ENCODE peak calls at places on chromosomes 3 and 15, in six cellular contexts. One of them, this sample, is unnamed.

GRCh38 chr3:183331518-183331917 is 78.5 kb downstream of the B3GNT5 start:
- DNase-seq in suprapubic skin: no peak
- DNase-seq in IMR-90: no peak
- DNase-seq in A549: no peak
- DNase-seq in HFF-Myc: no peak
- DNase-seq in GM12865: no peak
- DNase-seq in this sample: no peak

GRCh38 chr3:48187579-48188265 is 495 bp downstream of the CDC25A start:
- DNase-seq in GM12865: no peak
- DNase-seq in HFF-Myc: no peak
- DNase-seq in suprapubic skin: no peak
- DNase-seq in A549: no peak
- DNase-seq in IMR-90: no peak
- DNase-seq in this sample: no peak

GRCh38 chr3:75781079-75781745 is 4.1 kb downstream of the ZNF717 start:
- DNase-seq in A549: no peak
- DNase-seq in GM12865: peak
- DNase-seq in HFF-Myc: no peak
- DNase-seq in suprapubic skin: no peak
- DNase-seq in IMR-90: no peak
- DNase-seq in this sample: no peak

GRCh38 chr3:155365178-155365783 is 71.8 kb upstream of the STRIT1 start:
- DNase-seq in A549: no peak
- DNase-seq in suprapubic skin: no peak
- DNase-seq in HFF-Myc: no peak
- DNase-seq in GM12865: no peak
- DNase-seq in IMR-90: no peak
- DNase-seq in this sample: no peak

GRCh38 chr3:47778746-47779145 is 2.9 kb downstream of the SMARCC1 start:
- DNase-seq in HFF-Myc: no peak
- DNase-seq in A549: no peak
- DNase-seq in suprapubic skin: no peak
- DNase-seq in GM12865: no peak
- DNase-seq in IMR-90: no peak
- DNase-seq in this sample: no peak

GRCh38 chr3:182913889-182914288 is 66.4 kb downstream of the DCUN1D1 start:
- DNase-seq in HFF-Myc: no peak
- DNase-seq in suprapubic skin: no peak
- DNase-seq in A549: no peak
- DNase-seq in IMR-90: no peak
- DNase-seq in GM12865: peak
- DNase-seq in this sample: no peak

GRCh38 chr15:88894819-88895767 is at the start of gene HAPLN3:
- DNase-seq in IMR-90: peak
- DNase-seq in suprapubic skin: no peak
- DNase-seq in A549: peak
- DNase-seq in GM12865: peak
- DNase-seq in HFF-Myc: no peak
- DNase-seq in this sample: no peak

GRCh38 chr15:48515497-48515896 is 130.0 kb downstream of the FBN1 start:
- DNase-seq in IMR-90: no peak
- DNase-seq in GM12865: no peak
- DNase-seq in HFF-Myc: no peak
- DNase-seq in suprapubic skin: no peak
- DNase-seq in A549: no peak
- DNase-seq in this sample: no peak

GRCh38 chr3:150172356-150172755 is 201.7 kb upstream of the PFN2 start:
- DNase-seq in suprapubic skin: no peak
- DNase-seq in GM12865: no peak
- DNase-seq in A549: no peak
- DNase-seq in IMR-90: no peak
- DNase-seq in HFF-Myc: no peak
- DNase-seq in this sample: no peak

GRCh38 chr15:25715536-25716413 is 147.4 kb downstream of the ATP10A start:
- DNase-seq in HFF-Myc: no peak
- DNase-seq in IMR-90: no peak
- DNase-seq in A549: no peak
- DNase-seq in suprapubic skin: no peak
- DNase-seq in GM12865: no peak
- DNase-seq in this sample: no peak

GRCh38 chr3:39150170-39150802 is 3.1 kb downstream of the CSRNP1 start:
- DNase-seq in A549: no peak
- DNase-seq in suprapubic skin: no peak
- DNase-seq in IMR-90: no peak
- DNase-seq in GM12865: no peak
- DNase-seq in HFF-Myc: no peak
- DNase-seq in this sample: no peak

GRCh38 chr15:29698030-29698701 is 124.1 kb downstream of the TJP1 start:
- DNase-seq in HFF-Myc: peak
- DNase-seq in suprapubic skin: no peak
- DNase-seq in IMR-90: peak
- DNase-seq in A549: peak
- DNase-seq in GM12865: no peak
- DNase-seq in this sample: no peak

GRCh38 chr3:78506038-78506437 is 1261.8 kb downstream of the ROBO1 start:
- DNase-seq in HFF-Myc: no peak
- DNase-seq in A549: no peak
- DNase-seq in GM12865: no peak
- DNase-seq in suprapubic skin: no peak
- DNase-seq in IMR-90: no peak
- DNase-seq in this sample: no peak

GRCh38 chr3:37183375-37183831 is 9.0 kb upstream of the LRRFIP2 start:
- DNase-seq in GM12865: no peak
- DNase-seq in IMR-90: peak
- DNase-seq in A549: peak
- DNase-seq in suprapubic skin: no peak
- DNase-seq in HFF-Myc: peak
- DNase-seq in this sample: peak

GRCh38 chr3:195128255-195129071 is 142.5 kb downstream of the XXYLT1 start:
- DNase-seq in HFF-Myc: no peak
- DNase-seq in GM12865: peak
- DNase-seq in IMR-90: peak
- DNase-seq in A549: no peak
- DNase-seq in suprapubic skin: no peak
- DNase-seq in this sample: no peak

GRCh38 chr3:55770077-55770476 is 283.0 kb upstream of the WNT5A start:
- DNase-seq in A549: peak
- DNase-seq in suprapubic skin: no peak
- DNase-seq in HFF-Myc: no peak
- DNase-seq in GM12865: no peak
- DNase-seq in IMR-90: no peak
- DNase-seq in this sample: no peak

DNA sequence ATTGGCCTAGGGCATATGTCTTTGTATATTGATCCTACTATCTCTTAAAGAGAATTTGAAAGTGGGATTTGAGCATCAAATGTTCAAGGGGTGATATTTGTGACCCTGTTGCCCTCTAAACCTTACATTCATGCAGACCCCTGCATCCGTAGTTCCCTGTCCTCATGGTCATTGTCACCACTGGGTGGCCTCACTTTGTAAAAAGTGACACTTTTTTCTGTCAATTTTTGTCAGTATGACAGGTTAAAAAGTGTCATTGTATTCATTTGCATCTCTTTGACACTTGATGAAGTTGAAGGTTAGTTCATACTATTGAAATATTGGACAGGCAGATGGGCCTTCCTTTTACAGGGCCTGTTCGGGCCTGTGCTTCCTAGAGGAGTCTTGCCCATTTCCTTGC is 12.3 kb upstream of the KLF15 start:
- DNase-seq in suprapubic skin: no peak
- DNase-seq in A549: no peak
- DNase-seq in GM12865: no peak
- DNase-seq in HFF-Myc: no peak
- DNase-seq in IMR-90: no peak
- DNase-seq in this sample: no peak
- TF ChIP-seq CTCF in suprapubic skin: no peak
- TF ChIP-seq CTCF in A549: no peak
- TF ChIP-seq CTCF in GM12865: no peak
- TF ChIP-seq CTCF in HFF-Myc: no peak
- TF ChIP-seq CTCF in IMR-90: no peak
- TF ChIP-seq CTCF in this sample: no peak

DNA sequence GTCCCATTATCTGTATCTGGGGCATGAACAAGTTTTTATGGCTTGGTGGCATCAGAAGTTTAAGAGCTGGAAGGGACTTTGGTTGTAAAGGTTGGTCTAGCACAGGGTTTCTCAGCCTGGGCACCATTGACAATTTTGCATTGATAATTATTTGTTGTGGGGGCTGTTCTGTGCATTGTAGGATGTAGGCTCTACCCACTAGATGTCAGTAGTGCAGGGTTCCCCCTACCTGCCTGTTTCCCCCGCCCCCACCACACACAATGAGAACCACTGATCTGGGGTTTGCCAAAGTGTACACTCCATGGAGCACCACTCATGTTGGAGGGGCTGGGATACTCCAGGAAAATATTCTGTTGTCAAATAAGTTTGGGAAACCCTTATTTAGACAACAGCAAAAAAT is 42.7 kb downstream of the PLCL2 start:
- DNase-seq in IMR-90: no peak
- DNase-seq in A549: no peak
- DNase-seq in HFF-Myc: no peak
- DNase-seq in GM12865: peak
- DNase-seq in suprapubic skin: no peak
- DNase-seq in this sample: no peak
- TF ChIP-seq CTCF in IMR-90: no peak
- TF ChIP-seq CTCF in A549: no peak
- TF ChIP-seq CTCF in HFF-Myc: no peak
- TF ChIP-seq CTCF in GM12865: peak
- TF ChIP-seq CTCF in suprapubic skin: no peak
- TF ChIP-seq CTCF in this sample: no peak

GRCh38 chr15:62940755-62941361 is 101.7 kb upstream of the TPM1 start:
- DNase-seq in IMR-90: peak
- DNase-seq in suprapubic skin: no peak
- DNase-seq in A549: peak
- DNase-seq in GM12865: peak
- DNase-seq in HFF-Myc: peak
- DNase-seq in this sample: peak

GRCh38 chr15:62941719-62942118 is 100.8 kb upstream of the TPM1 start:
- DNase-seq in suprapubic skin: no peak
- DNase-seq in A549: no peak
- DNase-seq in HFF-Myc: no peak
- DNase-seq in GM12865: no peak
- DNase-seq in IMR-90: peak
- DNase-seq in this sample: no peak

GRCh38 chr15:62946940-62947339 is 95.6 kb upstream of the TPM1 start:
- DNase-seq in GM12865: no peak
- DNase-seq in IMR-90: no peak
- DNase-seq in suprapubic skin: no peak
- DNase-seq in A549: no peak
- DNase-seq in HFF-Myc: no peak
- DNase-seq in this sample: no peak

GRCh38 chr15:62942411-62942810 is 100.1 kb upstream of the TPM1 start:
- DNase-seq in IMR-90: no peak
- DNase-seq in GM12865: no peak
- DNase-seq in suprapubic skin: no peak
- DNase-seq in HFF-Myc: no peak
- DNase-seq in A549: no peak
- DNase-seq in this sample: no peak

GRCh38 chr15:62945063-62945462 is 97.5 kb upstream of the TPM1 start:
- DNase-seq in IMR-90: no peak
- DNase-seq in A549: no peak
- DNase-seq in suprapubic skin: no peak
- DNase-seq in GM12865: no peak
- DNase-seq in HFF-Myc: no peak
- DNase-seq in this sample: no peak
- TF ChIP-seq CTCF in IMR-90: no peak
- TF ChIP-seq CTCF in A549: no peak
- TF ChIP-seq CTCF in suprapubic skin: no peak
- TF ChIP-seq CTCF in GM12865: no peak
- TF ChIP-seq CTCF in HFF-Myc: no peak
- TF ChIP-seq CTCF in this sample: no peak

GRCh38 chr3:54685213-54685612 is 242.6 kb downstream of the LRTM1 start:
- DNase-seq in HFF-Myc: no peak
- DNase-seq in suprapubic skin: no peak
- DNase-seq in GM12865: no peak
- DNase-seq in IMR-90: no peak
- DNase-seq in A549: no peak
- DNase-seq in this sample: no peak
- TF ChIP-seq CTCF in HFF-Myc: no peak
- TF ChIP-seq CTCF in suprapubic skin: no peak
- TF ChIP-seq CTCF in GM12865: no peak
- TF ChIP-seq CTCF in IMR-90: no peak
- TF ChIP-seq CTCF in A549: no peak
- TF ChIP-seq CTCF in this sample: no peak

GRCh38 chr3:61877359-61877770 is 316.0 kb downstream of the PTPRG start:
- DNase-seq in GM12865: peak
- DNase-seq in suprapubic skin: no peak
- DNase-seq in IMR-90: no peak
- DNase-seq in HFF-Myc: no peak
- DNase-seq in A549: no peak
- DNase-seq in this sample: no peak
- TF ChIP-seq CTCF in GM12865: no peak
- TF ChIP-seq CTCF in suprapubic skin: no peak
- TF ChIP-seq CTCF in IMR-90: no peak
- TF ChIP-seq CTCF in HFF-Myc: peak
- TF ChIP-seq CTCF in A549: no peak
- TF ChIP-seq CTCF in this sample: no peak

GRCh38 chr3:64225695-64226499 is 631 bp upstream of the PRICKLE2 start:
- DNase-seq in HFF-Myc: no peak
- DNase-seq in IMR-90: peak
- DNase-seq in A549: no peak
- DNase-seq in suprapubic skin: no peak
- DNase-seq in GM12865: peak
- DNase-seq in this sample: no peak
- TF ChIP-seq CTCF in HFF-Myc: no peak
- TF ChIP-seq CTCF in IMR-90: no peak
- TF ChIP-seq CTCF in A549: no peak
- TF ChIP-seq CTCF in suprapubic skin: no peak
- TF ChIP-seq CTCF in GM12865: no peak
- TF ChIP-seq CTCF in this sample: no peak

GRCh38 chr15:77636209-77636608 is 3.5 kb upstream of the LINGO1 start:
- DNase-seq in HFF-Myc: no peak
- DNase-seq in suprapubic skin: no peak
- DNase-seq in GM12865: no peak
- DNase-seq in IMR-90: no peak
- DNase-seq in A549: no peak
- DNase-seq in this sample: no peak

GRCh38 chr15:77633913-77634265 is 1.2 kb upstream of the LINGO1 start:
- DNase-seq in HFF-Myc: no peak
- DNase-seq in GM12865: no peak
- DNase-seq in A549: no peak
- DNase-seq in IMR-90: no peak
- DNase-seq in suprapubic skin: no peak
- DNase-seq in this sample: no peak

GRCh38 chr15:77632760-77633133 is at the start of gene LINGO1:
- DNase-seq in suprapubic skin: no peak
- DNase-seq in A549: peak
- DNase-seq in GM12865: no peak
- DNase-seq in IMR-90: no peak
- DNase-seq in HFF-Myc: no peak
- DNase-seq in this sample: no peak

GRCh38 chr15:77633134-77633912 is 611 bp upstream of the LINGO1 start:
- DNase-seq in A549: peak
- DNase-seq in suprapubic skin: peak
- DNase-seq in GM12865: peak
- DNase-seq in HFF-Myc: peak
- DNase-seq in IMR-90: peak
- DNase-seq in this sample: peak

GRCh38 chr15:77634266-77634962 is 1.7 kb upstream of the LINGO1 start:
- DNase-seq in IMR-90: peak
- DNase-seq in HFF-Myc: no peak
- DNase-seq in A549: peak
- DNase-seq in suprapubic skin: no peak
- DNase-seq in GM12865: peak
- DNase-seq in this sample: no peak
- TF ChIP-seq CTCF in IMR-90: peak
- TF ChIP-seq CTCF in HFF-Myc: peak
- TF ChIP-seq CTCF in A549: peak
- TF ChIP-seq CTCF in suprapubic skin: peak
- TF ChIP-seq CTCF in GM12865: peak
- TF ChIP-seq CTCF in this sample: peak

This sample was measured in AG09319.